ENCODE peak calls at places on chromosomes 16 and 17, in seven cellular contexts. W is NCI-H1436; H is AG08396; Z is activated T-cell treated with anti-CD3 and anti-CD28 coated beads, Interleukin-2, amount 50 U/mL, for 24 hours; Q is activated naive CD4-positive, alpha-beta T cell; L is aorta; E is skeletal muscle cell. V is an unnamed sample.

GRCh38 chr17:6558932-6559752 is 2.8 kb upstream of the PITPNM3 start:
- DNase-seq in W (no peak), H (no peak), Z (no peak), Q (no peak), L (peak; percentile 50), E (no peak), V (no peak)

GRCh38 chr17:41413353-41413752 is 11.0 kb downstream of the KRT37 start:
- DNase-seq in W (no peak), H (no peak), Z (no peak), Q (no peak), L (no peak), E (no peak), V (no peak)

GRCh38 chr16:2242598-2242997 is 6.4 kb downstream of the DNASE1L2 start:
- DNase-seq in W (no peak), H (no peak), Z (no peak), Q (no peak), L (no peak), E (no peak), V (no peak)

GRCh38 chr17:4706121-4706520 is 2.2 kb upstream of the PELP1 start:
- DNase-seq in W (no peak), H (peak; percentile 50), Z (no peak), Q (no peak), L (no peak), E (peak; percentile 23), V (peak; percentile 15)

GRCh38 chr17:28613916-28614315 is at the start of gene RSKR:
- DNase-seq in W (no peak), H (no peak), Z (no peak), Q (no peak), L (no peak), E (no peak), V (no peak)

GRCh38 chr16:354286-354881 is 1.9 kb upstream of the AXIN1 start:
- DNase-seq in W (no peak), H (no peak), Z (no peak), Q (no peak), L (no peak), E (no peak), V (no peak)

GRCh38 chr16:50213939-50214519 is 52.3 kb upstream of the ADCY7 start:
- DNase-seq in W (peak; percentile 31), H (peak; percentile 21), Z (no peak), Q (no peak), L (no peak), E (no peak), V (peak; percentile 46)

GRCh38 chr17:68572138-68572842 is 28.9 kb downstream of the FAM20A start:
- DNase-seq in W (no peak), H (no peak), Z (no peak), Q (no peak), L (no peak), E (no peak), V (no peak)

GRCh38 chr17:39580082-39580468 is 27.6 kb downstream of the NEUROD2 start:
- DNase-seq in W (no peak), H (no peak), Z (no peak), Q (no peak), L (no peak), E (no peak), V (no peak)